ENCODE peak calls at places on chromosomes 2 and 18, in six cellular contexts. One of them, this sample, is unnamed.

GRCh38 chr2:175889557-175890355 is 112.3 kb downstream of the LNPK start:
- DNase-seq in epithelial cell of esophagus: no peak
- DNase-seq in activated B cell treated with CpG ODN at 0.5 μM for 24 hours: no peak
- DNase-seq in astrocyte of the spinal cord: no peak
- DNase-seq in heart right ventricle: no peak
- DNase-seq in lower lobe of right lung: no peak
- DNase-seq in this sample: no peak

GRCh38 chr2:46924038-46924437 is 8.4 kb upstream of the MCFD2 start:
- DNase-seq in activated B cell treated with CpG ODN at 0.5 μM for 24 hours: no peak
- DNase-seq in astrocyte of the spinal cord: no peak
- DNase-seq in epithelial cell of esophagus: no peak
- DNase-seq in heart right ventricle: no peak
- DNase-seq in lower lobe of right lung: no peak
- DNase-seq in this sample: no peak

GRCh38 chr2:224987733-224988132 is 54.5 kb downstream of the DOCK10 start:
- DNase-seq in astrocyte of the spinal cord: peak
- DNase-seq in epithelial cell of esophagus: peak
- DNase-seq in heart right ventricle: no peak
- DNase-seq in lower lobe of right lung: no peak
- DNase-seq in activated B cell treated with CpG ODN at 0.5 μM for 24 hours: no peak
- DNase-seq in this sample: no peak

GRCh38 chr18:6561029-6561861 is 146.5 kb upstream of the L3MBTL4 start:
- DNase-seq in lower lobe of right lung: peak
- DNase-seq in activated B cell treated with CpG ODN at 0.5 μM for 24 hours: no peak
- DNase-seq in astrocyte of the spinal cord: no peak
- DNase-seq in heart right ventricle: peak
- DNase-seq in epithelial cell of esophagus: no peak
- DNase-seq in this sample: no peak

GRCh38 chr2:240672076-240672700 is 10.5 kb downstream of the AQP12B start:
- DNase-seq in activated B cell treated with CpG ODN at 0.5 μM for 24 hours: no peak
- DNase-seq in astrocyte of the spinal cord: no peak
- DNase-seq in lower lobe of right lung: no peak
- DNase-seq in epithelial cell of esophagus: no peak
- DNase-seq in heart right ventricle: no peak
- DNase-seq in this sample: no peak

GRCh38 chr2:37802106-37802791 is 122.8 kb upstream of the RMDN2 start:
- DNase-seq in heart right ventricle: no peak
- DNase-seq in astrocyte of the spinal cord: no peak
- DNase-seq in lower lobe of right lung: peak
- DNase-seq in activated B cell treated with CpG ODN at 0.5 μM for 24 hours: no peak
- DNase-seq in epithelial cell of esophagus: peak
- DNase-seq in this sample: no peak

GRCh38 chr2:227407601-227408089 is 19.9 kb upstream of the SCYGR1 start:
- DNase-seq in epithelial cell of esophagus: peak
- DNase-seq in activated B cell treated with CpG ODN at 0.5 μM for 24 hours: no peak
- DNase-seq in lower lobe of right lung: peak
- DNase-seq in astrocyte of the spinal cord: no peak
- DNase-seq in heart right ventricle: peak
- DNase-seq in this sample: no peak

GRCh38 chr2:100041946-100042345 is 100.4 kb downstream of the AFF3 start:
- DNase-seq in epithelial cell of esophagus: no peak
- DNase-seq in activated B cell treated with CpG ODN at 0.5 μM for 24 hours: no peak
- DNase-seq in heart right ventricle: no peak
- DNase-seq in astrocyte of the spinal cord: no peak
- DNase-seq in lower lobe of right lung: no peak
- DNase-seq in this sample: peak

GRCh38 chr18:78975282-78975681 is 4.3 kb upstream of the SALL3 start:
- DNase-seq in astrocyte of the spinal cord: no peak
- DNase-seq in activated B cell treated with CpG ODN at 0.5 μM for 24 hours: no peak
- DNase-seq in epithelial cell of esophagus: no peak
- DNase-seq in heart right ventricle: no peak
- DNase-seq in lower lobe of right lung: no peak
- DNase-seq in this sample: no peak

GRCh38 chr18:70600225-70600925 is 311.5 kb downstream of the SOCS6 start:
- DNase-seq in lower lobe of right lung: no peak
- DNase-seq in activated B cell treated with CpG ODN at 0.5 μM for 24 hours: no peak
- DNase-seq in astrocyte of the spinal cord: no peak
- DNase-seq in heart right ventricle: no peak
- DNase-seq in epithelial cell of esophagus: no peak
- DNase-seq in this sample: no peak

GRCh38 chr18:51251625-51252024 is 54.1 kb upstream of the MEX3C start:
- DNase-seq in astrocyte of the spinal cord: no peak
- DNase-seq in epithelial cell of esophagus: no peak
- DNase-seq in activated B cell treated with CpG ODN at 0.5 μM for 24 hours: peak
- DNase-seq in heart right ventricle: no peak
- DNase-seq in lower lobe of right lung: no peak
- DNase-seq in this sample: no peak

GRCh38 chr2:65045651-65046050 is 10.6 kb upstream of the CEP68 start:
- DNase-seq in lower lobe of right lung: no peak
- DNase-seq in activated B cell treated with CpG ODN at 0.5 μM for 24 hours: no peak
- DNase-seq in epithelial cell of esophagus: no peak
- DNase-seq in astrocyte of the spinal cord: peak
- DNase-seq in heart right ventricle: no peak
- DNase-seq in this sample: peak

GRCh38 chr18:50895350-50896045 is 16.6 kb downstream of the ME2 start:
- DNase-seq in heart right ventricle: no peak
- DNase-seq in epithelial cell of esophagus: no peak
- DNase-seq in lower lobe of right lung: no peak
- DNase-seq in astrocyte of the spinal cord: no peak
- DNase-seq in activated B cell treated with CpG ODN at 0.5 μM for 24 hours: no peak
- DNase-seq in this sample: no peak

GRCh38 chr2:147782521-147782920 is 62.3 kb upstream of the ACVR2A start:
- DNase-seq in heart right ventricle: no peak
- DNase-seq in activated B cell treated with CpG ODN at 0.5 μM for 24 hours: no peak
- DNase-seq in epithelial cell of esophagus: peak
- DNase-seq in lower lobe of right lung: no peak
- DNase-seq in astrocyte of the spinal cord: peak
- DNase-seq in this sample: no peak

GRCh38 chr2:232885264-232885961 is 15.3 kb downstream of the SNORC start:
- DNase-seq in lower lobe of right lung: peak
- DNase-seq in activated B cell treated with CpG ODN at 0.5 μM for 24 hours: no peak
- DNase-seq in epithelial cell of esophagus: peak
- DNase-seq in astrocyte of the spinal cord: no peak
- DNase-seq in heart right ventricle: no peak
- DNase-seq in this sample: no peak

GRCh38 chr2:46364797-46365457 is 67.7 kb downstream of the EPAS1 start:
- DNase-seq in heart right ventricle: peak
- DNase-seq in lower lobe of right lung: no peak
- DNase-seq in epithelial cell of esophagus: peak
- DNase-seq in activated B cell treated with CpG ODN at 0.5 μM for 24 hours: no peak
- DNase-seq in astrocyte of the spinal cord: peak
- DNase-seq in this sample: peak

GRCh38 chr18:23421277-23421676 is 31.8 kb upstream of the RIOK3 start:
- DNase-seq in astrocyte of the spinal cord: no peak
- DNase-seq in heart right ventricle: no peak
- DNase-seq in activated B cell treated with CpG ODN at 0.5 μM for 24 hours: no peak
- DNase-seq in epithelial cell of esophagus: no peak
- DNase-seq in lower lobe of right lung: no peak
- DNase-seq in this sample: no peak

GRCh38 chr18:76687271-76688006 is 134.9 kb upstream of the ZNF236 start:
- DNase-seq in astrocyte of the spinal cord: peak
- DNase-seq in activated B cell treated with CpG ODN at 0.5 μM for 24 hours: no peak
- DNase-seq in lower lobe of right lung: no peak
- DNase-seq in epithelial cell of esophagus: peak
- DNase-seq in heart right ventricle: no peak
- DNase-seq in this sample: no peak

GRCh38 chr2:72112981-72113846 is 34.4 kb downstream of the CYP26B1 start:
- DNase-seq in activated B cell treated with CpG ODN at 0.5 μM for 24 hours: no peak
- DNase-seq in heart right ventricle: no peak
- DNase-seq in epithelial cell of esophagus: no peak
- DNase-seq in astrocyte of the spinal cord: no peak
- DNase-seq in lower lobe of right lung: no peak
- DNase-seq in this sample: no peak

GRCh38 chr18:13831864-13832508 is 8.0 kb downstream of the MC5R start:
- DNase-seq in astrocyte of the spinal cord: no peak
- DNase-seq in heart right ventricle: no peak
- DNase-seq in lower lobe of right lung: no peak
- DNase-seq in activated B cell treated with CpG ODN at 0.5 μM for 24 hours: no peak
- DNase-seq in epithelial cell of esophagus: no peak
- DNase-seq in this sample: no peak

GRCh38 chr2:9565436-9566153 is 10.0 kb upstream of the ADAM17 start:
- DNase-seq in activated B cell treated with CpG ODN at 0.5 μM for 24 hours: no peak
- DNase-seq in epithelial cell of esophagus: peak
- DNase-seq in astrocyte of the spinal cord: peak
- DNase-seq in heart right ventricle: peak
- DNase-seq in lower lobe of right lung: no peak
- DNase-seq in this sample: no peak

GRCh38 chr2:186695081-186695756 is 1.4 kb downstream of the FAM171B start:
- DNase-seq in heart right ventricle: no peak
- DNase-seq in astrocyte of the spinal cord: peak
- DNase-seq in lower lobe of right lung: no peak
- DNase-seq in activated B cell treated with CpG ODN at 0.5 μM for 24 hours: no peak
- DNase-seq in epithelial cell of esophagus: peak
- DNase-seq in this sample: no peak

GRCh38 chr18:55461843-55462242 is 126.1 kb downstream of the TCF4 start:
- DNase-seq in lower lobe of right lung: no peak
- DNase-seq in heart right ventricle: no peak
- DNase-seq in activated B cell treated with CpG ODN at 0.5 μM for 24 hours: no peak
- DNase-seq in astrocyte of the spinal cord: no peak
- DNase-seq in epithelial cell of esophagus: no peak
- DNase-seq in this sample: no peak

GRCh38 chr2:5539281-5540211 is 152.6 kb upstream of the SOX11 start:
- DNase-seq in lower lobe of right lung: no peak
- DNase-seq in astrocyte of the spinal cord: peak
- DNase-seq in activated B cell treated with CpG ODN at 0.5 μM for 24 hours: no peak
- DNase-seq in heart right ventricle: no peak
- DNase-seq in epithelial cell of esophagus: no peak
- DNase-seq in this sample: no peak

GRCh38 chr2:121266543-121267106 is 18.4 kb downstream of the TFCP2L1 start:
- DNase-seq in lower lobe of right lung: no peak
- DNase-seq in heart right ventricle: no peak
- DNase-seq in astrocyte of the spinal cord: no peak
- DNase-seq in activated B cell treated with CpG ODN at 0.5 μM for 24 hours: no peak
- DNase-seq in epithelial cell of esophagus: peak
- DNase-seq in this sample: no peak

GRCh38 chr18:12290086-12290485 is 18.0 kb upstream of the TUBB6 start:
- DNase-seq in lower lobe of right lung: no peak
- DNase-seq in astrocyte of the spinal cord: no peak
- DNase-seq in activated B cell treated with CpG ODN at 0.5 μM for 24 hours: no peak
- DNase-seq in heart right ventricle: no peak
- DNase-seq in epithelial cell of esophagus: no peak
- DNase-seq in this sample: no peak

GRCh38 chr18:54776282-54776977 is 51.8 kb upstream of the RAB27B start:
- DNase-seq in astrocyte of the spinal cord: peak
- DNase-seq in lower lobe of right lung: no peak
- DNase-seq in activated B cell treated with CpG ODN at 0.5 μM for 24 hours: no peak
- DNase-seq in heart right ventricle: no peak
- DNase-seq in epithelial cell of esophagus: peak
- DNase-seq in this sample: no peak

GRCh38 chr18:66124394-66124793 is 373.6 kb downstream of the CDH7 start:
- DNase-seq in epithelial cell of esophagus: peak
- DNase-seq in activated B cell treated with CpG ODN at 0.5 μM for 24 hours: no peak
- DNase-seq in astrocyte of the spinal cord: no peak
- DNase-seq in heart right ventricle: no peak
- DNase-seq in lower lobe of right lung: no peak
- DNase-seq in this sample: no peak

DNA sequence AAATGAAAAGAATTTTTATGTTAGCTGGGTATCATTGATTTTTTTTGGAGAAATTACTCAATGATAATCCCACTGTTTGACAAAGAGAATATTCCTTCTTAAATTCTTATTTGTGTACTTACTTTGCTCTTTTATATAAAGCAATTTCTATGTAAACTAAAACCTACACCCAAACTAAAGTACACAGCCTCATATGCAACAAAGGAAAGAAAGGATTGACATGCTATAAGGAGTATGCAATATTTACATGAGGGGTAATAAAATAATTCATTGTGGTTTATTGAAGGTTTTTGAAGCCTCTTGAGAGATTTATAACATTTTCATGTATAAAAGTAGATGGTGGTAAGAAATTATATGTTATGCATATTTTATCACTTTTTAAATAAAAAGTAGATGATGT is 368.5 kb downstream of the CDH7 start:
- DNase-seq in epithelial cell of esophagus: no peak
- DNase-seq in astrocyte of the spinal cord: no peak
- DNase-seq in activated B cell treated with CpG ODN at 0.5 μM for 24 hours: no peak
- DNase-seq in heart right ventricle: no peak
- DNase-seq in lower lobe of right lung: no peak
- DNase-seq in this sample: no peak
- TF ChIP-seq CTCF in epithelial cell of esophagus: no peak
- TF ChIP-seq CTCF in astrocyte of the spinal cord: no peak
- TF ChIP-seq CTCF in activated B cell treated with CpG ODN at 0.5 μM for 24 hours: no peak
- TF ChIP-seq CTCF in heart right ventricle: no peak
- TF ChIP-seq CTCF in lower lobe of right lung: no peak
- TF ChIP-seq CTCF in this sample: no peak

DNA sequence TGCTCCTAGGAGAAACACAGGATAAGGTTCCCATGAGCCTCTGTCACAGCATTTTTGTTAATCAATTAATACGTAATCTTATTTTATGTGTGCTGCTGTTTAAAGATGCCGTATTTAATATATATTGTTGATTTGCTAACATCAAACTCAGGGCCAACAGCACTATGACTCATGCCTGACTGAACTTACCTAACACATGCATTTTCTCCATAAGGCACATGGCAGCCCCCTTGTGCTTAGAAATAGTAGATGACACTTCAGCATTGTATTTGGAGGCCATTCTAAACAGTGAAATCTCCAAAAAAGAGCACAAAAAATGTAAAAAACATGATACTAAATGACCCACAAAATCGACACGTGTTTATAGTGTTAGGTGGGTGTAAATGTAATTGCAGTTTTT is 314.8 kb downstream of the MYCN start:
- DNase-seq in activated B cell treated with CpG ODN at 0.5 μM for 24 hours: no peak
- DNase-seq in heart right ventricle: no peak
- DNase-seq in epithelial cell of esophagus: no peak
- DNase-seq in astrocyte of the spinal cord: no peak
- DNase-seq in lower lobe of right lung: no peak
- DNase-seq in this sample: no peak
- TF ChIP-seq CTCF in activated B cell treated with CpG ODN at 0.5 μM for 24 hours: no peak
- TF ChIP-seq CTCF in heart right ventricle: no peak
- TF ChIP-seq CTCF in epithelial cell of esophagus: no peak
- TF ChIP-seq CTCF in astrocyte of the spinal cord: no peak
- TF ChIP-seq CTCF in lower lobe of right lung: no peak
- TF ChIP-seq CTCF in this sample: no peak

GRCh38 chr2:215950009-215950408 is 63.3 kb downstream of the MREG start:
- DNase-seq in epithelial cell of esophagus: peak
- DNase-seq in astrocyte of the spinal cord: peak
- DNase-seq in lower lobe of right lung: no peak
- DNase-seq in heart right ventricle: no peak
- DNase-seq in activated B cell treated with CpG ODN at 0.5 μM for 24 hours: no peak
- DNase-seq in this sample: no peak
- TF ChIP-seq CTCF in epithelial cell of esophagus: peak
- TF ChIP-seq CTCF in astrocyte of the spinal cord: peak
- TF ChIP-seq CTCF in lower lobe of right lung: peak
- TF ChIP-seq CTCF in heart right ventricle: peak
- TF ChIP-seq CTCF in activated B cell treated with CpG ODN at 0.5 μM for 24 hours: no peak
- TF ChIP-seq CTCF in this sample: peak

DNA sequence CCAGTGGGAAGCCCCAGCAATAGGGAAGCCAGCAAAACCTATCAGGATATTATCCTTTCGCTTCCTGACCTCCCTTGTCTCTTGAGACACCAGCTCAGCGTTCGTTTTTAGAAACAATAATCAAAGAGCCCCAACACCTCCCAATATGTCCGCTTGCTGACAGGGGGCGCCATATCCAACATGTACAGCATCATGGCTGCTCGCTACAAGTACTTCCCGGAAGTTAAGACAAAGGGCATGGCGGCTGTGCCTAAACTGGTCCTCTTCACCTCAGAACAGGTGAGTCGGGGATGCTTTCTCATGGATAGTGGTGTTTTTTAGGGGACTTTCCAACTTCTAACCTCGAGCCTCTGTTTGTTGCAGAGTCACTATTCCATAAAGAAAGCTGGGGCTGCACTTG is 28.7 kb downstream of the GAD1 start:
- DNase-seq in activated B cell treated with CpG ODN at 0.5 μM for 24 hours: no peak
- DNase-seq in epithelial cell of esophagus: no peak
- DNase-seq in lower lobe of right lung: no peak
- DNase-seq in heart right ventricle: no peak
- DNase-seq in astrocyte of the spinal cord: no peak
- DNase-seq in this sample: no peak
- TF ChIP-seq CTCF in activated B cell treated with CpG ODN at 0.5 μM for 24 hours: no peak
- TF ChIP-seq CTCF in epithelial cell of esophagus: no peak
- TF ChIP-seq CTCF in lower lobe of right lung: no peak
- TF ChIP-seq CTCF in heart right ventricle: no peak
- TF ChIP-seq CTCF in astrocyte of the spinal cord: no peak
- TF ChIP-seq CTCF in this sample: peak

This sample was measured in neural crest cell.